ENCODE peak calls at places on chromosomes 12 and 14, in six cellular contexts. C is OCI-M1; Z is stimulated activated CD4-positive, alpha-beta T cell treated with anti-CD3 and anti-CD28 coated beads, Interleukin-4, amount 100 ng/mL, for 1 hour; P is ELR; D is T-helper 17 cell; Y is epithelial cell of prostate. X is an unnamed sample.

GRCh38 chr14:91918159-91918883 is 29.2 kb downstream of the FBLN5 start:
- DNase-seq in C (no peak), Z (no peak), P (no peak), D (no peak), Y (no peak), X (no peak)

GRCh38 chr14:52080817-52081755 is 12.2 kb upstream of the NID2 start:
- DNase-seq in C (peak; percentile 18), Z (no peak), P (peak; percentile 96), D (no peak), Y (peak; percentile 6), X (no peak)

GRCh38 chr14:81890020-81890419 is 356.4 kb upstream of the SEL1L start:
- DNase-seq in C (no peak), Z (no peak), P (no peak), D (no peak), Y (no peak), X (no peak)

GRCh38 chr12:67541625-67541991 is 106.9 kb upstream of the DYRK2 start:
- DNase-seq in C (no peak), Z (no peak), P (no peak), D (no peak), Y (no peak), X (no peak)

GRCh38 chr12:2154050-2154449 is 101.3 kb downstream of the CACNA1C start:
- DNase-seq in C (no peak), Z (no peak), P (peak; percentile 55), D (no peak), Y (no peak), X (no peak)

GRCh38 chr12:45343269-45344051 is 127.6 kb downstream of the ANO6 start:
- DNase-seq in C (peak; percentile 2), Z (no peak), P (peak; percentile 82), D (no peak), Y (no peak), X (no peak)

GRCh38 chr12:85835417-85835809 is 796 bp downstream of the RASSF9 start:
- DNase-seq in C (no peak), Z (no peak), P (no peak), D (no peak), Y (no peak), X (no peak)

GRCh38 chr12:176321-177181 is 37.4 kb downstream of the SLC6A12 start:
- DNase-seq in C (peak; percentile 52), Z (no peak), P (peak; percentile 47), D (no peak), Y (no peak), X (no peak)

GRCh38 chr12:132170094-132170636 is 25.9 kb downstream of the NOC4L start:
- DNase-seq in C (no peak), Z (no peak), P (peak; percentile 23), D (no peak), Y (no peak), X (no peak)

GRCh38 chr12:401235-402126 is at the start of gene CCDC77:
- DNase-seq in C (no peak), Z (peak; percentile 88), P (peak; percentile 95), D (peak; percentile 79), Y (peak; percentile 48), X (peak; percentile 95)

GRCh38 chr12:107570721-107571120 is 114.9 kb upstream of the PWP1 start:
- DNase-seq in C (no peak), Z (no peak), P (no peak), D (no peak), Y (no peak), X (no peak)

GRCh38 chr14:22838631-22839041 is 2.3 kb downstream of the MMP14 start:
- DNase-seq in C (no peak), Z (no peak), P (peak; percentile 70), D (no peak), Y (no peak), X (no peak)

GRCh38 chr12:124509676-124510300 is 57.6 kb downstream of the NCOR2 start:
- DNase-seq in C (peak; percentile 88), Z (no peak), P (peak; percentile 70), D (no peak), Y (no peak), X (peak; percentile 83)

GRCh38 chr12:3641428-3641883 is 111.5 kb downstream of the CRACR2A start:
- DNase-seq in C (no peak), Z (no peak), P (peak; percentile 90), D (no peak), Y (no peak), X (no peak)

GRCh38 chr12:12700249-12700648 is 4.3 kb upstream of the GPR19 start:
- DNase-seq in C (peak; percentile 33), Z (no peak), P (no peak), D (no peak), Y (no peak), X (no peak)

GRCh38 chr14:68842298-68842697 is 49.4 kb upstream of the ZFP36L1 start:
- DNase-seq in C (no peak), Z (no peak), P (no peak), D (no peak), Y (no peak), X (no peak)

GRCh38 chr14:100591453-100592371 is 4.5 kb upstream of the BEGAIN start:
- DNase-seq in C (no peak), Z (no peak), P (no peak), D (no peak), Y (no peak), X (no peak)

GRCh38 chr12:123089125-123089524 is 61.8 kb downstream of the PITPNM2 start:
- DNase-seq in C (peak; percentile 81), Z (no peak), P (no peak), D (no peak), Y (no peak), X (no peak)

GRCh38 chr12:31749024-31749704 is 20.3 kb upstream of the AMN1 start:
- DNase-seq in C (peak; percentile 93), Z (peak; percentile 50), P (peak; percentile 99), D (no peak), Y (peak; percentile 100), X (no peak)

GRCh38 chr14:90136904-90137303 is 75.1 kb downstream of the KCNK13 start:
- DNase-seq in C (no peak), Z (no peak), P (no peak), D (no peak), Y (no peak), X (no peak)